ENCODE peak calls at places on chromosomes 13 and 19, in four cellular contexts. One of them, this sample, is unnamed.

GRCh38 chr19:49119411-49120324 is at the start of gene PPFIA3:
- DNase-seq in cardiac fibroblast: peak
- DNase-seq in ascending aorta: peak
- DNase-seq in effector memory CD4-positive, alpha-beta T cell: peak
- DNase-seq in this sample: no peak

GRCh38 chr19:51668167-51668566 is 21.5 kb upstream of the SIGLEC14 start:
- DNase-seq in cardiac fibroblast: no peak
- DNase-seq in ascending aorta: no peak
- DNase-seq in effector memory CD4-positive, alpha-beta T cell: no peak
- DNase-seq in this sample: peak

GRCh38 chr19:48746738-48747575 is at the start of gene IZUMO1:
- DNase-seq in cardiac fibroblast: peak
- DNase-seq in ascending aorta: peak
- DNase-seq in effector memory CD4-positive, alpha-beta T cell: no peak
- DNase-seq in this sample: no peak

GRCh38 chr13:51494151-51494550 is 41.3 kb upstream of the INTS6 start:
- DNase-seq in cardiac fibroblast: peak
- DNase-seq in ascending aorta: no peak
- DNase-seq in effector memory CD4-positive, alpha-beta T cell: no peak
- DNase-seq in this sample: no peak

GRCh38 chr19:16266586-16266942 is 58.1 kb upstream of the KLF2 start:
- DNase-seq in cardiac fibroblast: no peak
- DNase-seq in ascending aorta: no peak
- DNase-seq in effector memory CD4-positive, alpha-beta T cell: peak
- DNase-seq in this sample: peak

GRCh38 chr13:26377038-26377437 is 123.1 kb downstream of the CDK8 start:
- DNase-seq in cardiac fibroblast: peak
- DNase-seq in ascending aorta: no peak
- DNase-seq in effector memory CD4-positive, alpha-beta T cell: no peak
- DNase-seq in this sample: peak

GRCh38 chr19:15649526-15649925 is 8.8 kb downstream of the CYP4F3 start:
- DNase-seq in cardiac fibroblast: no peak
- DNase-seq in ascending aorta: no peak
- DNase-seq in effector memory CD4-positive, alpha-beta T cell: no peak
- DNase-seq in this sample: no peak

GRCh38 chr13:33787051-33787591 is 30.8 kb upstream of the RFC3 start:
- DNase-seq in cardiac fibroblast: peak
- DNase-seq in ascending aorta: no peak
- DNase-seq in effector memory CD4-positive, alpha-beta T cell: no peak
- DNase-seq in this sample: peak

GRCh38 chr13:25200783-25201182 is 28.7 kb upstream of the AMER2 start:
- DNase-seq in cardiac fibroblast: no peak
- DNase-seq in ascending aorta: no peak
- DNase-seq in effector memory CD4-positive, alpha-beta T cell: no peak
- DNase-seq in this sample: no peak

GRCh38 chr19:35715355-35715809 is 2.4 kb upstream of the KMT2B start:
- DNase-seq in cardiac fibroblast: no peak
- DNase-seq in ascending aorta: no peak
- DNase-seq in effector memory CD4-positive, alpha-beta T cell: no peak
- DNase-seq in this sample: no peak

GRCh38 chr19:12272980-12273901 is 21.4 kb downstream of the ZNF44 start:
- DNase-seq in cardiac fibroblast: no peak
- DNase-seq in ascending aorta: no peak
- DNase-seq in effector memory CD4-positive, alpha-beta T cell: no peak
- DNase-seq in this sample: no peak

GRCh38 chr19:30222428-30222873 is 149.7 kb upstream of the ZNF536 start:
- DNase-seq in cardiac fibroblast: no peak
- DNase-seq in ascending aorta: no peak
- DNase-seq in effector memory CD4-positive, alpha-beta T cell: no peak
- DNase-seq in this sample: no peak

GRCh38 chr19:35908977-35909683 is 1.0 kb upstream of the TYROBP start:
- DNase-seq in cardiac fibroblast: no peak
- DNase-seq in ascending aorta: peak
- DNase-seq in effector memory CD4-positive, alpha-beta T cell: no peak
- DNase-seq in this sample: peak

GRCh38 chr19:19250196-19250801 is 22.8 kb downstream of the TM6SF2 start:
- DNase-seq in cardiac fibroblast: no peak
- DNase-seq in ascending aorta: no peak
- DNase-seq in effector memory CD4-positive, alpha-beta T cell: no peak
- DNase-seq in this sample: no peak

GRCh38 chr13:109628251-109628699 is 158.1 kb downstream of the IRS2 start:
- DNase-seq in cardiac fibroblast: peak
- DNase-seq in ascending aorta: no peak
- DNase-seq in effector memory CD4-positive, alpha-beta T cell: no peak
- DNase-seq in this sample: no peak

GRCh38 chr13:78827471-78827870 is 168.5 kb upstream of the OBI1 start:
- DNase-seq in cardiac fibroblast: no peak
- DNase-seq in ascending aorta: no peak
- DNase-seq in effector memory CD4-positive, alpha-beta T cell: no peak
- DNase-seq in this sample: no peak

GRCh38 chr13:64154514-64154913 is 2738.9 kb upstream of the PCDH20 start:
- DNase-seq in cardiac fibroblast: peak
- DNase-seq in ascending aorta: no peak
- DNase-seq in effector memory CD4-positive, alpha-beta T cell: no peak
- DNase-seq in this sample: peak

GRCh38 chr13:110628952-110629701 is 13.8 kb downstream of the NAXD start:
- DNase-seq in cardiac fibroblast: no peak
- DNase-seq in ascending aorta: no peak
- DNase-seq in effector memory CD4-positive, alpha-beta T cell: no peak
- DNase-seq in this sample: no peak

GRCh38 chr19:55660991-55661390 is 6.2 kb downstream of the U2AF2 start:
- DNase-seq in cardiac fibroblast: no peak
- DNase-seq in ascending aorta: no peak
- DNase-seq in effector memory CD4-positive, alpha-beta T cell: no peak
- DNase-seq in this sample: no peak

GRCh38 chr13:37747071-37747612 is 122.4 kb downstream of the TRPC4 start:
- DNase-seq in cardiac fibroblast: peak
- DNase-seq in ascending aorta: no peak
- DNase-seq in effector memory CD4-positive, alpha-beta T cell: no peak
- DNase-seq in this sample: no peak

GRCh38 chr19:709965-710714 is 1.4 kb downstream of the PALM start:
- DNase-seq in cardiac fibroblast: peak
- DNase-seq in ascending aorta: no peak
- DNase-seq in effector memory CD4-positive, alpha-beta T cell: no peak
- DNase-seq in this sample: no peak

GRCh38 chr13:27638521-27638920 is 16.8 kb downstream of the POLR1D start:
- DNase-seq in cardiac fibroblast: no peak
- DNase-seq in ascending aorta: no peak
- DNase-seq in effector memory CD4-positive, alpha-beta T cell: no peak
- DNase-seq in this sample: no peak

GRCh38 chr19:44741841-44742352 is 6.6 kb upstream of the BCL3 start:
- DNase-seq in cardiac fibroblast: peak
- DNase-seq in ascending aorta: peak
- DNase-seq in effector memory CD4-positive, alpha-beta T cell: no peak
- DNase-seq in this sample: peak

GRCh38 chr19:35284153-35285140 is 2.1 kb downstream of the HAMP start:
- DNase-seq in cardiac fibroblast: no peak
- DNase-seq in ascending aorta: no peak
- DNase-seq in effector memory CD4-positive, alpha-beta T cell: no peak
- DNase-seq in this sample: no peak

GRCh38 chr19:41785653-41786052 is 10.7 kb upstream of the CEACAM3 start:
- DNase-seq in cardiac fibroblast: peak
- DNase-seq in ascending aorta: no peak
- DNase-seq in effector memory CD4-positive, alpha-beta T cell: peak
- DNase-seq in this sample: peak

GRCh38 chr19:45168767-45169351 is 8.1 kb upstream of the NKPD1 start:
- DNase-seq in cardiac fibroblast: no peak
- DNase-seq in ascending aorta: no peak
- DNase-seq in effector memory CD4-positive, alpha-beta T cell: no peak
- DNase-seq in this sample: no peak

GRCh38 chr13:80716610-80717081 is 375.7 kb upstream of the SPRY2 start:
- DNase-seq in cardiac fibroblast: peak
- DNase-seq in ascending aorta: no peak
- DNase-seq in effector memory CD4-positive, alpha-beta T cell: no peak
- DNase-seq in this sample: no peak

GRCh38 chr13:57044910-57045309 is 95.8 kb upstream of the PRR20A start:
- DNase-seq in cardiac fibroblast: no peak
- DNase-seq in ascending aorta: no peak
- DNase-seq in effector memory CD4-positive, alpha-beta T cell: no peak
- DNase-seq in this sample: no peak

GRCh38 chr19:57406516-57407123 is 4.3 kb upstream of the ZNF17 start:
- DNase-seq in cardiac fibroblast: peak
- DNase-seq in ascending aorta: no peak
- DNase-seq in effector memory CD4-positive, alpha-beta T cell: peak
- DNase-seq in this sample: peak

GRCh38 chr19:49766938-49767315 is at the start of gene AP2A1:
- DNase-seq in cardiac fibroblast: no peak
- DNase-seq in ascending aorta: no peak
- DNase-seq in effector memory CD4-positive, alpha-beta T cell: no peak
- DNase-seq in this sample: no peak

GRCh38 chr19:45391346-45391745 is 13.5 kb downstream of the PPP1R13L start:
- DNase-seq in cardiac fibroblast: no peak
- DNase-seq in ascending aorta: no peak
- DNase-seq in effector memory CD4-positive, alpha-beta T cell: no peak
- DNase-seq in this sample: peak

GRCh38 chr13:108437496-108437895 is 168.0 kb downstream of the TNFSF13B start:
- DNase-seq in cardiac fibroblast: peak
- DNase-seq in ascending aorta: no peak
- DNase-seq in effector memory CD4-positive, alpha-beta T cell: no peak
- DNase-seq in this sample: no peak

GRCh38 chr13:67226686-67227085 is 3.5 kb downstream of the PCDH9 start:
- DNase-seq in cardiac fibroblast: no peak
- DNase-seq in ascending aorta: no peak
- DNase-seq in effector memory CD4-positive, alpha-beta T cell: no peak
- DNase-seq in this sample: no peak
- H3K4me3 ChIP-seq in cardiac fibroblast: no peak
- H3K4me3 ChIP-seq in ascending aorta: no peak
- H3K4me3 ChIP-seq in effector memory CD4-positive, alpha-beta T cell: no peak
- H3K4me3 ChIP-seq in this sample: no peak

GRCh38 chr19:10416380-10417257 is 3.7 kb upstream of the PDE4A start:
- DNase-seq in cardiac fibroblast: peak
- DNase-seq in ascending aorta: peak
- DNase-seq in effector memory CD4-positive, alpha-beta T cell: peak
- DNase-seq in this sample: peak
- H3K4me3 ChIP-seq in cardiac fibroblast: peak
- H3K4me3 ChIP-seq in ascending aorta: peak
- H3K4me3 ChIP-seq in effector memory CD4-positive, alpha-beta T cell: peak
- H3K4me3 ChIP-seq in this sample: peak

DNA sequence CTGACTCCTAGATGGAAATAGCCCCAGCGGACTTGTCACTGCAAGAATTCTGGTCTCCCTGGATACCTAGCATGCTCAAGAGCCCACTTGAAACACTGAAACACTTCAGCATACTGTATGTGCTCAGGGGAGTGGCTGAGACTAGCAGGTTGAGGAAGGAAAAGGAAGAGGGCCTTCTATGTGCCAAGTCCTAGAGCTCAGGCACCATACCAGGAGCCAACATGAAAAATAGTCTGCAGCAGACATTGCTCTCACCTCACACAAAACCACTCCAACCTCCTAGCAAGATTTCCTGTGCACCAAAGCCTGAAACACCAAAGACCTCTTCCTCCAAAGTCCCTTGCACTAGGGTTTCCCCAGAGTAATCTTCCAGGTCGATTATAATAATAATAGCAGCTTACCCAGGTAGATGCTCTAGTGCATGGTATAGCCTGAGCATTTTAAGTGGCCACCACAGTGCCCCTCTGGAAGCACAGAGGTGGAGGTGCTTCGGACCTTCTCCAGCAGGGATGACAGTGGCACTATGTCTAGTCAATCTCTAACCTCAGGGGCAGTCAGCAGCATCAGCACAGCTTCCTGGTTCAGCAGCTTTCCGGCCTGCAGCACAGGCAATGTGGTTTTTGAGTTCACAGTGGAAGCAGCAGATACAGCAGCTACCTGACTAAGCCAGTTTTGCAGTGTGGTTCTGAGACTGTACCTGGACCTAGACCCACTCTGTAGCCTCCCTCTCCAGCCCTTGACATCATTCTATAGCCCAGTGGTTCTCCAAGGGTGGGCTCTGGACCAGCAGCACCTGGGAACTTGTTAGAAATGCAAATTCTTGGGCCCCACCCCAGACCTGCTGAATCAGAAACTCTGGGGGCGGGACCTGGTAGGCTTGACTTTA is 45.6 kb upstream of the UBE2L5 start:
- DNase-seq in cardiac fibroblast: no peak
- DNase-seq in ascending aorta: no peak
- DNase-seq in effector memory CD4-positive, alpha-beta T cell: peak
- DNase-seq in this sample: peak
- H3K4me3 ChIP-seq in cardiac fibroblast: no peak
- H3K4me3 ChIP-seq in ascending aorta: no peak
- H3K4me3 ChIP-seq in effector memory CD4-positive, alpha-beta T cell: peak
- H3K4me3 ChIP-seq in this sample: peak

DNA sequence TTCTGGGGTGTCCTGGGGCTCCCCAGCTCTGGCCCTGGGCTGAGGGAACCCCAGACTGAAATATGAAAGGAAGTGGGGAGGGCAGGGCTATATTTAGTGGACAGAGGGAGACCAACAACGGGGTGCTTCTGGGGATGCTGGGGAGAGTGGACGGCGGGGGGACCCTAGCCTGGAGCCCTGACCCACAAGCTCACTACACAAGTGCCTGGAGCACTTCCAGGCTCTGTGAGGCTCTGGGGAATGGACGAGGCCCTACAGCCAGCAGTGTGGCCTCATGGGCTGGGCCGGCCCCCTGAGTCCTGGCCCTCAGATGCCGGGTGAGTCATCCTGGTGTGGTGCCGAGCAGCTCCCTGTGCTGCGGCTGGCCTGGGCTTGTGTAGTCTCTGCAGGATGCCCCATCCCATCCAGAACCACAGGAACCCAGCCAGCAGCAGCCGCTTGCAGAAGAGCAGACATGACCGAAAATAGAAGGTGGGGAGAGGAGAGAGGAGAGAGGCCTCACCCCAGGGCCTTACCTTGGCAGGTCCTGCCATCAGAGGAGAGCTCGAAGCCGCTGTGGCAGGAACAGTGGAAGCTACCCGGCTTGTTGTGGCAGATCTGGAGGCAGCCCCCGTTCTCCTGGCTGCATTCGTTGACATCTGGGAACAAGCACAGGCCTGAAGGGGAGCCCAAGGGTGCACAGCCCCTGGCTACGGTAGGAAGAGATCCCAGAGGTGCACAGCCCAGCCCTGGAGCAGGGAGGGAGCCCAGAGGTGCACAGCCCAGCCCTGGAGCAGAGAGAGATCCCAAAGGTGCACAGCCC is 26.1 kb downstream of the GAS6 start:
- DNase-seq in cardiac fibroblast: peak
- DNase-seq in ascending aorta: peak
- DNase-seq in effector memory CD4-positive, alpha-beta T cell: no peak
- DNase-seq in this sample: peak
- H3K4me3 ChIP-seq in cardiac fibroblast: peak
- H3K4me3 ChIP-seq in ascending aorta: peak
- H3K4me3 ChIP-seq in effector memory CD4-positive, alpha-beta T cell: no peak
- H3K4me3 ChIP-seq in this sample: no peak

GRCh38 chr19:5964816-5965565 is 12.9 kb downstream of the RANBP3 start:
- DNase-seq in cardiac fibroblast: no peak
- DNase-seq in ascending aorta: no peak
- DNase-seq in effector memory CD4-positive, alpha-beta T cell: no peak
- DNase-seq in this sample: no peak
- H3K4me3 ChIP-seq in cardiac fibroblast: no peak
- H3K4me3 ChIP-seq in ascending aorta: no peak
- H3K4me3 ChIP-seq in effector memory CD4-positive, alpha-beta T cell: no peak
- H3K4me3 ChIP-seq in this sample: no peak